ENCODE peak calls at places on chromosomes 1 and 21, in four cellular contexts. One of them, this sample, is unnamed.

GRCh38 chr1:246726881-246727280 is 2.7 kb downstream of the SCCPDH start:
- DNase-seq in NCI-H2107: no peak
- DNase-seq in heart left ventricle: no peak
- DNase-seq in activated naive CD8-positive, alpha-beta T cell treated with anti-CD3 and anti-CD28 coated beads, Interleukin-2, amount 50 U/mL, for 24 hours: no peak
- DNase-seq in this sample: no peak

GRCh38 chr1:62207187-62207586 is 12.5 kb downstream of the L1TD1 start:
- DNase-seq in NCI-H2107: no peak
- DNase-seq in heart left ventricle: no peak
- DNase-seq in activated naive CD8-positive, alpha-beta T cell treated with anti-CD3 and anti-CD28 coated beads, Interleukin-2, amount 50 U/mL, for 24 hours: no peak
- DNase-seq in this sample: no peak

GRCh38 chr1:219257751-219258150 is 84.1 kb downstream of the LYPLAL1 start:
- DNase-seq in NCI-H2107: no peak
- DNase-seq in heart left ventricle: no peak
- DNase-seq in activated naive CD8-positive, alpha-beta T cell treated with anti-CD3 and anti-CD28 coated beads, Interleukin-2, amount 50 U/mL, for 24 hours: no peak
- DNase-seq in this sample: no peak

GRCh38 chr1:93358293-93358692 is 12.6 kb downstream of the DR1 start:
- DNase-seq in NCI-H2107: no peak
- DNase-seq in heart left ventricle: no peak
- DNase-seq in activated naive CD8-positive, alpha-beta T cell treated with anti-CD3 and anti-CD28 coated beads, Interleukin-2, amount 50 U/mL, for 24 hours: no peak
- DNase-seq in this sample: no peak

GRCh38 chr21:38148046-38148445 is 108.7 kb upstream of the KCNJ15 start:
- DNase-seq in NCI-H2107: no peak
- DNase-seq in heart left ventricle: no peak
- DNase-seq in activated naive CD8-positive, alpha-beta T cell treated with anti-CD3 and anti-CD28 coated beads, Interleukin-2, amount 50 U/mL, for 24 hours: no peak
- DNase-seq in this sample: no peak

GRCh38 chr1:158112994-158113758 is 67.5 kb upstream of the CD1D start:
- DNase-seq in NCI-H2107: peak
- DNase-seq in heart left ventricle: no peak
- DNase-seq in activated naive CD8-positive, alpha-beta T cell treated with anti-CD3 and anti-CD28 coated beads, Interleukin-2, amount 50 U/mL, for 24 hours: peak
- DNase-seq in this sample: peak

GRCh38 chr1:204221271-204221670 is 7.5 kb upstream of the GOLT1A start:
- DNase-seq in NCI-H2107: no peak
- DNase-seq in heart left ventricle: no peak
- DNase-seq in activated naive CD8-positive, alpha-beta T cell treated with anti-CD3 and anti-CD28 coated beads, Interleukin-2, amount 50 U/mL, for 24 hours: no peak
- DNase-seq in this sample: no peak

GRCh38 chr1:245771521-245772281 is 616.9 kb downstream of the KIF26B start:
- DNase-seq in NCI-H2107: no peak
- DNase-seq in heart left ventricle: no peak
- DNase-seq in activated naive CD8-positive, alpha-beta T cell treated with anti-CD3 and anti-CD28 coated beads, Interleukin-2, amount 50 U/mL, for 24 hours: no peak
- DNase-seq in this sample: no peak

GRCh38 chr1:160168609-160169369 is 17.4 kb downstream of the ATP1A4 start:
- DNase-seq in NCI-H2107: no peak
- DNase-seq in heart left ventricle: no peak
- DNase-seq in activated naive CD8-positive, alpha-beta T cell treated with anti-CD3 and anti-CD28 coated beads, Interleukin-2, amount 50 U/mL, for 24 hours: no peak
- DNase-seq in this sample: no peak

GRCh38 chr1:225819346-225820192 is 9.6 kb downstream of the EPHX1 start:
- DNase-seq in NCI-H2107: no peak
- DNase-seq in heart left ventricle: no peak
- DNase-seq in activated naive CD8-positive, alpha-beta T cell treated with anti-CD3 and anti-CD28 coated beads, Interleukin-2, amount 50 U/mL, for 24 hours: no peak
- DNase-seq in this sample: no peak

GRCh38 chr1:17475729-17476128 is 36.3 kb upstream of the RCC2 start:
- DNase-seq in NCI-H2107: no peak
- DNase-seq in heart left ventricle: no peak
- DNase-seq in activated naive CD8-positive, alpha-beta T cell treated with anti-CD3 and anti-CD28 coated beads, Interleukin-2, amount 50 U/mL, for 24 hours: no peak
- DNase-seq in this sample: no peak

GRCh38 chr1:200005160-200005559 is 22.4 kb upstream of the NR5A2 start:
- DNase-seq in NCI-H2107: no peak
- DNase-seq in heart left ventricle: no peak
- DNase-seq in activated naive CD8-positive, alpha-beta T cell treated with anti-CD3 and anti-CD28 coated beads, Interleukin-2, amount 50 U/mL, for 24 hours: no peak
- DNase-seq in this sample: no peak

GRCh38 chr1:192763243-192763642 is 45.6 kb upstream of the RGS2 start:
- DNase-seq in NCI-H2107: no peak
- DNase-seq in heart left ventricle: no peak
- DNase-seq in activated naive CD8-positive, alpha-beta T cell treated with anti-CD3 and anti-CD28 coated beads, Interleukin-2, amount 50 U/mL, for 24 hours: no peak
- DNase-seq in this sample: no peak

GRCh38 chr1:14173598-14173997 is 424.9 kb upstream of the KAZN start:
- DNase-seq in NCI-H2107: no peak
- DNase-seq in heart left ventricle: no peak
- DNase-seq in activated naive CD8-positive, alpha-beta T cell treated with anti-CD3 and anti-CD28 coated beads, Interleukin-2, amount 50 U/mL, for 24 hours: no peak
- DNase-seq in this sample: no peak

GRCh38 chr1:68128157-68128556 is 77.7 kb upstream of the DIRAS3 start:
- DNase-seq in NCI-H2107: no peak
- DNase-seq in heart left ventricle: no peak
- DNase-seq in activated naive CD8-positive, alpha-beta T cell treated with anti-CD3 and anti-CD28 coated beads, Interleukin-2, amount 50 U/mL, for 24 hours: no peak
- DNase-seq in this sample: no peak